ENCODE peak calls at places on chromosomes 11 and 22, in four cellular contexts. One of them, this sample, is unnamed.

GRCh38 chr22:23696326-23696851 is 5.6 kb downstream of the RGL4 start:
- DNase-seq in endothelial cell of umbilical vein: no peak
- DNase-seq in breast epithelium: no peak
- DNase-seq in tibial nerve: no peak
- DNase-seq in this sample: peak

GRCh38 chr11:95262994-95263764 is 32.2 kb upstream of the SESN3 start:
- DNase-seq in endothelial cell of umbilical vein: no peak
- DNase-seq in breast epithelium: no peak
- DNase-seq in tibial nerve: no peak
- DNase-seq in this sample: no peak

GRCh38 chr22:22553735-22554134 is 5.3 kb downstream of the PRAME start:
- DNase-seq in endothelial cell of umbilical vein: no peak
- DNase-seq in breast epithelium: no peak
- DNase-seq in tibial nerve: no peak
- DNase-seq in this sample: no peak

GRCh38 chr11:110432713-110433392 is 3.1 kb downstream of the FDX1 start:
- DNase-seq in endothelial cell of umbilical vein: peak
- DNase-seq in breast epithelium: no peak
- DNase-seq in tibial nerve: no peak
- DNase-seq in this sample: no peak

GRCh38 chr11:111977141-111978027 is 40.2 kb downstream of the DIXDC1 start:
- DNase-seq in endothelial cell of umbilical vein: peak
- DNase-seq in breast epithelium: peak
- DNase-seq in tibial nerve: peak
- DNase-seq in this sample: peak

GRCh38 chr11:121163658-121164308 is 62.7 kb downstream of the TECTA start:
- DNase-seq in endothelial cell of umbilical vein: no peak
- DNase-seq in breast epithelium: no peak
- DNase-seq in tibial nerve: no peak
- DNase-seq in this sample: no peak

GRCh38 chr11:5689551-5689983 is at the start of gene TRIM22:
- DNase-seq in endothelial cell of umbilical vein: peak
- DNase-seq in breast epithelium: peak
- DNase-seq in tibial nerve: peak
- DNase-seq in this sample: peak

GRCh38 chr11:114977596-114977995 is 299.3 kb downstream of the NXPE2 start:
- DNase-seq in endothelial cell of umbilical vein: no peak
- DNase-seq in breast epithelium: no peak
- DNase-seq in tibial nerve: no peak
- DNase-seq in this sample: no peak

GRCh38 chr11:70315726-70316125 is 45.2 kb downstream of the PPFIA1 start:
- DNase-seq in endothelial cell of umbilical vein: peak
- DNase-seq in breast epithelium: no peak
- DNase-seq in tibial nerve: no peak
- DNase-seq in this sample: no peak

GRCh38 chr11:60345489-60345888 is 18.4 kb downstream of the MS4A6E start:
- DNase-seq in endothelial cell of umbilical vein: peak
- DNase-seq in breast epithelium: no peak
- DNase-seq in tibial nerve: no peak
- DNase-seq in this sample: no peak

GRCh38 chr11:27380796-27381195 is 17.8 kb upstream of the CCDC34 start:
- DNase-seq in endothelial cell of umbilical vein: no peak
- DNase-seq in breast epithelium: no peak
- DNase-seq in tibial nerve: no peak
- DNase-seq in this sample: no peak

GRCh38 chr11:92843455-92843854 is 126.0 kb upstream of the MTNR1B start:
- DNase-seq in endothelial cell of umbilical vein: no peak
- DNase-seq in breast epithelium: no peak
- DNase-seq in tibial nerve: no peak
- DNase-seq in this sample: no peak

GRCh38 chr22:27581688-27582087 is 219.9 kb downstream of the MN1 start:
- DNase-seq in endothelial cell of umbilical vein: no peak
- DNase-seq in breast epithelium: peak
- DNase-seq in tibial nerve: peak
- DNase-seq in this sample: no peak

GRCh38 chr22:49570032-49570848 is 257.4 kb downstream of the BRD1 start:
- DNase-seq in endothelial cell of umbilical vein: no peak
- DNase-seq in breast epithelium: no peak
- DNase-seq in tibial nerve: no peak
- DNase-seq in this sample: no peak

GRCh38 chr11:106156290-106156937 is 79.0 kb downstream of the AASDHPPT start:
- DNase-seq in endothelial cell of umbilical vein: peak
- DNase-seq in breast epithelium: no peak
- DNase-seq in tibial nerve: no peak
- DNase-seq in this sample: no peak

GRCh38 chr11:75337195-75337654 is 14.2 kb downstream of the ARRB1 start:
- DNase-seq in endothelial cell of umbilical vein: peak
- DNase-seq in breast epithelium: no peak
- DNase-seq in tibial nerve: no peak
- DNase-seq in this sample: no peak

GRCh38 chr11:88178211-88178610 is 3.0 kb upstream of the RAB38 start:
- DNase-seq in endothelial cell of umbilical vein: no peak
- DNase-seq in breast epithelium: no peak
- DNase-seq in tibial nerve: no peak
- DNase-seq in this sample: no peak

GRCh38 chr11:121514998-121515671 is 62.4 kb upstream of the SORL1-AS1 start:
- DNase-seq in endothelial cell of umbilical vein: no peak
- DNase-seq in breast epithelium: no peak
- DNase-seq in tibial nerve: no peak
- DNase-seq in this sample: no peak

GRCh38 chr11:119608201-119608600 is 120.8 kb downstream of the NECTIN1 start:
- DNase-seq in endothelial cell of umbilical vein: no peak
- DNase-seq in breast epithelium: no peak
- DNase-seq in tibial nerve: no peak
- DNase-seq in this sample: no peak

GRCh38 chr22:50184541-50185383 is 951 bp upstream of the TRABD start:
- DNase-seq in endothelial cell of umbilical vein: no peak
- DNase-seq in breast epithelium: no peak
- DNase-seq in tibial nerve: no peak
- DNase-seq in this sample: no peak

GRCh38 chr11:119065369-119065768 is 2.2 kb upstream of the VPS11 start:
- DNase-seq in endothelial cell of umbilical vein: peak
- DNase-seq in breast epithelium: no peak
- DNase-seq in tibial nerve: no peak
- DNase-seq in this sample: no peak

GRCh38 chr11:70912226-70912840 is 340.0 kb downstream of the SHANK2 start:
- DNase-seq in endothelial cell of umbilical vein: no peak
- DNase-seq in breast epithelium: no peak
- DNase-seq in tibial nerve: no peak
- DNase-seq in this sample: no peak

GRCh38 chr11:102347526-102348331 is 715 bp downstream of the BIRC2 start:
- DNase-seq in endothelial cell of umbilical vein: peak
- DNase-seq in breast epithelium: no peak
- DNase-seq in tibial nerve: peak
- DNase-seq in this sample: no peak

GRCh38 chr11:2964782-2965181 is 27.3 kb downstream of the NAP1L4 start:
- DNase-seq in endothelial cell of umbilical vein: no peak
- DNase-seq in breast epithelium: no peak
- DNase-seq in tibial nerve: no peak
- DNase-seq in this sample: no peak

GRCh38 chr11:72814139-72814830 is at the start of gene ATG16L2:
- DNase-seq in endothelial cell of umbilical vein: peak
- DNase-seq in breast epithelium: peak
- DNase-seq in tibial nerve: peak
- DNase-seq in this sample: peak

GRCh38 chr11:121661796-121662508 is 209.2 kb upstream of the SORL1-AS1 start:
- DNase-seq in endothelial cell of umbilical vein: peak
- DNase-seq in breast epithelium: no peak
- DNase-seq in tibial nerve: peak
- DNase-seq in this sample: no peak

GRCh38 chr22:18985761-18986160 is 49.7 kb upstream of the PRODH start:
- DNase-seq in endothelial cell of umbilical vein: no peak
- DNase-seq in breast epithelium: no peak
- DNase-seq in tibial nerve: no peak
- DNase-seq in this sample: no peak

GRCh38 chr11:62832346-62833234 is at the start of gene TEX54:
- DNase-seq in endothelial cell of umbilical vein: no peak
- DNase-seq in breast epithelium: peak
- DNase-seq in tibial nerve: no peak
- DNase-seq in this sample: no peak

GRCh38 chr22:36386351-36386899 is 1.3 kb downstream of the MYH9 start:
- DNase-seq in endothelial cell of umbilical vein: peak
- DNase-seq in breast epithelium: no peak
- DNase-seq in tibial nerve: no peak
- DNase-seq in this sample: no peak

GRCh38 chr22:19631899-19632670 is 82.2 kb upstream of the SEPTIN5 start:
- DNase-seq in endothelial cell of umbilical vein: peak
- DNase-seq in breast epithelium: no peak
- DNase-seq in tibial nerve: no peak
- DNase-seq in this sample: no peak

GRCh38 chr11:47288066-47288465 is 18.1 kb downstream of the MADD start:
- DNase-seq in endothelial cell of umbilical vein: no peak
- DNase-seq in breast epithelium: no peak
- DNase-seq in tibial nerve: no peak
- DNase-seq in this sample: no peak

GRCh38 chr11:73784080-73784634 is 3.5 kb upstream of the MRPL48 start:
- DNase-seq in endothelial cell of umbilical vein: no peak
- DNase-seq in breast epithelium: no peak
- DNase-seq in tibial nerve: no peak
- DNase-seq in this sample: no peak

GRCh38 chr11:34316347-34317037 is 41.3 kb downstream of the ABTB2 start:
- DNase-seq in endothelial cell of umbilical vein: no peak
- DNase-seq in breast epithelium: no peak
- DNase-seq in tibial nerve: no peak
- DNase-seq in this sample: no peak

GRCh38 chr11:83648610-83649467 is 362.7 kb upstream of the CCDC90B start:
- DNase-seq in endothelial cell of umbilical vein: no peak
- DNase-seq in breast epithelium: no peak
- DNase-seq in tibial nerve: no peak
- DNase-seq in this sample: no peak

GRCh38 chr11:66068154-66068821 is 1.8 kb upstream of the PACS1 start:
- DNase-seq in endothelial cell of umbilical vein: peak
- DNase-seq in breast epithelium: peak
- DNase-seq in tibial nerve: peak
- DNase-seq in this sample: no peak
- TF ChIP-seq POLR2A in endothelial cell of umbilical vein: no peak
- TF ChIP-seq POLR2A in breast epithelium: no peak
- TF ChIP-seq POLR2A in tibial nerve: no peak
- TF ChIP-seq POLR2A in this sample: no peak

DNA sequence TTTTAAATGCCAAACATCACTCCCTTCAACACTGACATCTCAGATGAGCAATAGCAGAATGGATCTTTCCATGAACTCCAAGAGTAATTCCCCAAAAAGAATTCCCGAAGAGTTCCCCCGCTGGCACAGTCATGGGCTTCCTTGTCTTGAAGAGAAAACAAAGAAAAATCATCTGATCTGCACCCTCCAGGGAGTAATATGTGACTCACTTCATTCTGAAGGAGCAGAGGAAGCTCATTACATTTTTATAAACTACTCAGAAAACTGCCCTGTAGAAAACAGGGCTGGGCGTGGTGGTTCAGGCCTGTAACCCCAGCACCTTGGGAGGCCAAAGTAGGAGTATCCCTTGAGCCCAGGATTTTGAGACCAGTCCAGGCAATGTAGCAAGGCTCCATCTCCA is 35.7 kb downstream of the CELSR1 start:
- DNase-seq in endothelial cell of umbilical vein: peak
- DNase-seq in breast epithelium: no peak
- DNase-seq in tibial nerve: no peak
- DNase-seq in this sample: no peak
- TF ChIP-seq POLR2A in endothelial cell of umbilical vein: no peak
- TF ChIP-seq POLR2A in breast epithelium: no peak
- TF ChIP-seq POLR2A in tibial nerve: no peak
- TF ChIP-seq POLR2A in this sample: no peak

DNA sequence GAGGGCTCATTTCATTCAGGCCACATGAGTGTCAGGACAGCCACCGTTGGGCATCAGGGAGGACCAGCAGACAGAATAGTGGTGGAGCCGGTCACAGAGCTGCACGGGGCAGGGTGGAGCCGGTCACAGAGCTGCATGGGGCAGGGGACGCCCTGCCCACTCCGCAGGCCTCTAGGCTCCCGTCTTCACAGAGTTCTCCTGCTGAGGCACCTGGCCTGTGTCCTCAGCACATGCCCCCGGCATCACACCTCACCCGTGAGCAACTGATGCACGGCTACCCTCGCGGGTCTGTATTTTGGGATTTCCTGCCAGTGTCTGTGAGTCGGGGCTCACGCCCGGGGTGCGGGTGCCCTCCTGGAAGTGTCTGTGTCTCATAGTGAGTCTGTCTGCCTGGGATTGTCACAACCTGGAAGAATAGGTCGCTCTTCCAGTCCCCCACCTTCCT is 11.3 kb downstream of the BRSK2 start:
- DNase-seq in endothelial cell of umbilical vein: no peak
- DNase-seq in breast epithelium: no peak
- DNase-seq in tibial nerve: no peak
- DNase-seq in this sample: no peak
- TF ChIP-seq POLR2A in endothelial cell of umbilical vein: no peak
- TF ChIP-seq POLR2A in breast epithelium: no peak
- TF ChIP-seq POLR2A in tibial nerve: no peak
- TF ChIP-seq POLR2A in this sample: no peak

DNA sequence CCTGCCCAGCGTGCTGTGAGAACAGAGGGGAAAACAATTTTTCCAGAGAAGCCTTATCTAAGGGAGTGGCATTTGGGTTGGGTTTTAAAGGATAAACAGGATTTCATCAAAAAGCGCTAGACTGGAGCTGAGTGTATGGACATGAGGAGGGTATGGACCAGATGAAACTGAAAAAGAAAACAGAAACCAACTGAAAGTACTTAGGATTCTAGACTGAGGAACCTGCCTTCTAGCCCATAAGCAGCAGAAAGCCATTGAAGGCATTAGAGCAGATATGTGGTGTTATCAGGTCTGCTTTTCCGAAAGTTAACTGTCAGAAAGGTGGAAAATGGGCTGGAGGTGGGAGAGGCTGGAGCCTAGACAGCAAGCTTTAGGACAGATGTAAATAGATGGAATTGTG is 340.0 kb upstream of the MPPED2 start:
- DNase-seq in endothelial cell of umbilical vein: no peak
- DNase-seq in breast epithelium: no peak
- DNase-seq in tibial nerve: no peak
- DNase-seq in this sample: no peak
- TF ChIP-seq POLR2A in endothelial cell of umbilical vein: no peak
- TF ChIP-seq POLR2A in breast epithelium: no peak
- TF ChIP-seq POLR2A in tibial nerve: no peak
- TF ChIP-seq POLR2A in this sample: no peak

DNA sequence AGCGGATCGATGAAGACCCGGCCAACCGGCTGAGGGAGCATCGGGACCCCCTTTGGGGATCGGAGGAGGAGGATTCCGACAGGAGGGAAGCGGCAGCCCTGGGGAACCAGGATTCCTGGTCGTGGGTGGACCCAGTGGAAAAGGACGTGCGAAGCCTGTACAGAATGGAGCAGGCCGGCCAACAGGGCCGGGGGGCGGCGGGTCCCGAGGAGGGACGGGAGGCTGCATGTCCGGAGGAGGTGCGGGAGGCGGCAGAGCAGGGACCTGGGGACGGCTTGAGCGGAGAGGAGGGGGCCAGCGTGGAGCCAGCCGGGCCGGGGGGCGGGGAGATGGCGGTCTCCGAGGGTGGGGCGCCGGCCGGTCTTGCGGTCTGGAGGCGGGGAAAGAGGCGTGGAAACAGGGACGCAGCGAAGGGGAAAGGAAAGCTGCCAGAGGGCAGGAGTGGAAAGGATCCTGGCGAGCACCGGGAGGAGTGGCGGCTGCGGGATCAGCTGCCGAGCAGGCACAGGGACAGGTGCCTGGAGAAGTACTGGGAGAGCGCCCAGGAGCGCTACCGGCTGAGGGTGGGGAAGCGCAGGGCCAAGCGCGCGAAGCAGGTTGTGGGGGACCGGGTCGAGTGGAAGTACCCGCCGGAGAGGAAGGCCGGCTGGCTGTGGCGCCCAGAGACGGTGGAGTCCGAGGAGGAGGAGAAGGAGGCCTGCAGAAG is at the start of gene ANO5:
- DNase-seq in endothelial cell of umbilical vein: peak
- DNase-seq in breast epithelium: peak
- DNase-seq in tibial nerve: no peak
- DNase-seq in this sample: peak
- TF ChIP-seq POLR2A in endothelial cell of umbilical vein: no peak
- TF ChIP-seq POLR2A in breast epithelium: no peak
- TF ChIP-seq POLR2A in tibial nerve: no peak
- TF ChIP-seq POLR2A in this sample: peak